ENCODE peak calls at places on chromosomes 7 and 10, in seven cellular contexts. Y is fibroblast of lung; Z is neuronal stem cell; R is SK-N-SH; H is A673; C is GM06990; P is CD8-positive, alpha-beta memory T cell. A is an unnamed sample. For H3K27me3 and H3K36me3, the result is how much of the 10 kb centered on the place peaks cover.

GRCh38 chr10:46265981-46266505 is 20.8 kb upstream of the ANTXRL start:
- DNase-seq in Y (no peak), Z (no peak), R (no peak), H (no peak), C (no peak), P (no peak), A (no peak)

GRCh38 chr10:71661060-71661622 is 58.4 kb downstream of the C10orf105 start:
- DNase-seq in Y (no peak), Z (no peak), R (no peak), H (no peak), C (no peak), P (no peak), A (peak)

GRCh38 chr10:8017276-8017675 is 37.2 kb upstream of the GATA3 start:
- DNase-seq in Y (no peak), Z (no peak), R (no peak), H (no peak), C (no peak), P (no peak), A (peak)

GRCh38 chr7:133207687-133208086 is 45.2 kb upstream of the EXOC4 start:
- DNase-seq in Y (peak), Z (no peak), R (no peak), H (peak), C (no peak), P (no peak), A (peak)

GRCh38 chr10:79127151-79127961 is 58.6 kb downstream of the ZMIZ1 start:
- DNase-seq in Y (peak), Z (no peak), R (no peak), H (peak), C (no peak), P (no peak), A (peak)

GRCh38 chr10:71634531-71635164 is 84.9 kb downstream of the C10orf105 start:
- DNase-seq in Y (no peak), Z (no peak), R (no peak), H (no peak), C (no peak), P (no peak), A (no peak)

GRCh38 chr7:158252081-158252836 is 335.4 kb downstream of the PTPRN2 start:
- DNase-seq in Y (no peak), Z (no peak), R (peak), H (no peak), C (no peak), P (no peak), A (peak)

GRCh38 chr10:83222300-83222699 is 917.0 kb upstream of the GHITM start:
- DNase-seq in Y (no peak), Z (no peak), R (no peak), H (no peak), C (no peak), P (no peak), A (no peak)

GRCh38 chr10:100998183-100998990 is 1.2 kb upstream of the LZTS2 start:
- DNase-seq in Y (peak), Z (no peak), R (peak), H (peak), C (peak), P (peak), A (peak)

GRCh38 chr10:100993986-100994708 is 5.5 kb upstream of the LZTS2 start:
- DNase-seq in Y (peak), Z (no peak), R (peak), H (peak), C (no peak), P (no peak), A (peak)

GRCh38 chr10:100997364-100998182 is 2.0 kb upstream of the LZTS2 start:
- DNase-seq in Y (peak), Z (peak), R (peak), H (peak), C (peak), P (peak), A (peak)

GRCh38 chr10:100996678-100997363 is 2.8 kb upstream of the LZTS2 start:
- DNase-seq in Y (no peak), Z (peak), R (peak), H (peak), C (no peak), P (peak), A (peak)

DNA sequence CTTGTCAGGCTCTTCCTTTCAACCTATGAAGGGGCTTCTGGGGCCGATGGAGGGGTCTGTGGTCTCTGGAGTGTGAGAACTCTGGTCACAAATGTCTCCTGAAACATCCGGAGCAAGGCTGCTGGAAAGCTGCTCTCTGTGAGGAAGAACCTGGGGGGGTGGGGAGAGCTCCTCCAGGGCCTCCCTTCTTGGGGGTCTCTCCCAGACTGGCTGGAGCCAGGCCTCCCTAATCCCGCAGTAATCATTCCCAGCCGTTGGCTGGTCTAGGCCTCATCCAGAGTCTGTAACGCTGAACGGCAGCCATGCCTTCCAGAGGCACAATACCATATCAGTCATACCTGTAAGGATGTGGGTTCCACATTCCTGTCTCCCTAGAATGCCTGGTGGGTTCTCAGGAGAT is 4.4 kb upstream of the LZTS2 start:
- DNase-seq in Y (no peak), Z (no peak), R (no peak), H (peak), C (no peak), P (no peak), A (no peak)
- H3K4me3 ChIP-seq in Y (no peak), Z (no peak), R (no peak), H (no peak), C (no peak), P (no peak), A (no peak)

GRCh38 chr10:100661546-100661945 is 83.8 kb upstream of the PAX2 start:
- DNase-seq in Y (no peak), Z (no peak), R (no peak), H (no peak), C (no peak), P (no peak), A (peak)
- H3K27me3 ChIP-seq in Y (under half), Z (half or more), R (under half), H (half or more), C (under half), P (under half), A (under half)

GRCh38 chr7:12771378-12771877 is 84.0 kb downstream of the ARL4A start:
- DNase-seq in Y (peak), Z (peak), R (no peak), H (peak), C (no peak), P (no peak), A (no peak)

GRCh38 chr7:12772768-12773167 is 85.3 kb downstream of the ARL4A start:
- DNase-seq in Y (no peak), Z (no peak), R (no peak), H (no peak), C (no peak), P (no peak), A (no peak)

DNA sequence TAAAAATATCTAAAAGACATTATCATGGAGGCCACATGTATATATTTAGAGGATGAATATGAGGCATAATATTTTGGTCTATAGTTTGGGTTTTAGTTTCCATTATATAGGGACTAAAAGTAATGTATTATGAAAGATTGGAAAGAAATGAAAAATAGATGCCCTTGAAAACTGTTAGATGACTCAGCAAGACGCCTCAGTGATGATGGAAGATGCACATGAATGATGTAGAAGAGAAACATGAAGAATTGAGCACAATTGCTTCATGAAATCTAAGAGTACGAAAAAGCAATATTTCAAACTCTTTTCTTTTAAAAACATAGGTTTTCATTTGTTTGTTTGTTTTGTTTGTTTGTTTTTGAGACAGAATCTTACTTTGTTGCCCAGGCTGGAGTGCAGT is 89.8 kb downstream of the ARL4A start:
- DNase-seq in Y (no peak), Z (no peak), R (no peak), H (no peak), C (no peak), P (no peak), A (no peak)
- H3K36me3 ChIP-seq in Y (under half), Z (under half), R (under half), H (under half), C (under half), P (under half), A (under half)

GRCh38 chr10:123069271-123069670 is 60.5 kb downstream of the ACADSB start:
- DNase-seq in Y (no peak), Z (peak), R (no peak), H (peak), C (no peak), P (no peak), A (no peak)
- H3K4me3 ChIP-seq in Y (no peak), Z (no peak), R (no peak), H (no peak), C (no peak), P (no peak), A (no peak)

GRCh38 chr10:13201132-13201531 is 33.0 kb downstream of the UCMA start:
- DNase-seq in Y (no peak), Z (no peak), R (no peak), H (no peak), C (no peak), P (no peak), A (no peak)
- H3K27me3 ChIP-seq in Y (under half), Z (under half), R (under half), H (under half), C (under half), P (under half), A (under half)

DNA sequence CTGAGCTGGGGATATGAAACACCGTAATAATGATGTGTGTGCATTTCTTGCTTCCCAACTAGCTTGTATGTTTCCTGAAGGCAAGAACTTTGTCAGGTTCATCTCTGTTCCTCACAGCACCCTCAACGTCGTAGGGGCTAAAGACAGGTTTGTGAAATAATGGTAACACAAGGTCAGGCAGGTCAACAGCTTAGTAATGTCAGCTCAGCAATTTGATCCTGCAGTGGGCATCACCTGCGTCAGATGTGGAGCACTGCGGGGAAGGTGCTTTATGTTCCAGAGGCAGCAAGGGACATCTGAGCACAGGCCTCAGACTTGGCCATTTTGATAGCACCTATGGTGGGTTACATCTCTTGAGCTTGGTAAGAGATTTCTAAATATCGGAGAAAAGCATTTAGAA is 51.8 kb upstream of the BTBD16 start:
- DNase-seq in Y (no peak), Z (no peak), R (no peak), H (no peak), C (no peak), P (no peak), A (no peak)
- H3K36me3 ChIP-seq in Y (under half), Z (half or more), R (under half), H (under half), C (under half), P (under half), A (under half)

GRCh38 chr10:47400786-47401185 is 16.7 kb upstream of the ZNF488 start:
- DNase-seq in Y (no peak), Z (no peak), R (no peak), H (no peak), C (no peak), P (no peak), A (no peak)

GRCh38 chr10:47402681-47403301 is 18.7 kb upstream of the ZNF488 start:
- DNase-seq in Y (peak), Z (peak), R (no peak), H (peak), C (no peak), P (no peak), A (no peak)

GRCh38 chr10:47401874-47402645 is 18.0 kb upstream of the ZNF488 start:
- DNase-seq in Y (no peak), Z (no peak), R (no peak), H (no peak), C (no peak), P (no peak), A (no peak)

GRCh38 chr10:47400251-47400650 is 16.2 kb upstream of the ZNF488 start:
- DNase-seq in Y (no peak), Z (no peak), R (no peak), H (no peak), C (no peak), P (no peak), A (no peak)

DNA sequence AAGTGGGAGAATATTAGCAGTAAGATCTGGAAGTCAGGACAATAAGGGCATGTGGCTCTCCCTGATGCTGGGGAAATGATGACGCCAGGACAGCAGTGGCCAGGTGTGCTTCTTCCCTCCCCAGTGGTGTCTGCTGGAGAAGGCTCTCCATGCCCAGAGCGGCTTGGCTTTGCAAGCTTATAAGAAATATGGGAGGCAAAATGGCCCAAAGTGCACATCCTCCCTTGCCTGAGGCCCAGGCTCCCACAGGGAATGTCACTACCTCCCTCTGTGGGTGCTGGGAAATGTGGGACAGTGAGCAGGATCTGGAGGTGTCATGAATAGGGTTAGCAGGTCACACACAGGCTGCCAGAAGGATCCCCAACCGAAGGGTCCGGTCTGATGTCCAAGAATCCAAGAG is 17.1 kb upstream of the ZNF488 start:
- DNase-seq in Y (no peak), Z (no peak), R (no peak), H (no peak), C (no peak), P (no peak), A (no peak)
- H3K4me3 ChIP-seq in Y (no peak), Z (no peak), R (no peak), H (no peak), C (no peak), P (no peak), A (no peak)

GRCh38 chr7:141409911-141410329 is 141.3 kb upstream of the AGK start:
- DNase-seq in Y (no peak), Z (peak), R (peak), H (no peak), C (no peak), P (no peak), A (peak)

GRCh38 chr7:141410353-141410752 is 140.9 kb upstream of the AGK start:
- DNase-seq in Y (no peak), Z (no peak), R (no peak), H (no peak), C (no peak), P (no peak), A (no peak)

GRCh38 chr7:141408440-141408839 is 142.8 kb upstream of the AGK start:
- DNase-seq in Y (no peak), Z (no peak), R (no peak), H (no peak), C (no peak), P (no peak), A (no peak)

GRCh38 chr7:141409219-141409618 is 142.0 kb upstream of the AGK start:
- DNase-seq in Y (no peak), Z (no peak), R (no peak), H (no peak), C (no peak), P (no peak), A (no peak)

DNA sequence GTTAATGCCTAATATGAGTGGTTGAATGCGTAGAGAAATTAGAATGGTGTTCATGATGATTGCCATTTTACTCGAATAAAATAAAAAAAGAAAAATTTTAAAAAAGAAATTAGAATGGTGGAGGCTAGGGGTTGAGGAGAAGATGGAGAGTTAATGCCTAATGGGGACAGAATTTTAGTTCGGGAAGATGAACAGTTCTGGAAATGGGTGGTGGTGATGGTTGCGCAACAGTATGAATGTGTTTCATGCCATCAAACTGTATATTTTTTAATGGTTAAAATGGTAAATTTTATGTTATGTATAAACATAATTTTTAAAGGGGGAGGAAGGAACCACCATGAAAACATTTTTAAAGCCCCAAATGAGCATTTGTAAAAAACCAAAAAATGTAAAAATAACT is 140.1 kb upstream of the AGK start:
- DNase-seq in Y (no peak), Z (no peak), R (no peak), H (no peak), C (no peak), P (no peak), A (no peak)
- H3K27me3 ChIP-seq in Y (under half), Z (under half), R (under half), H (under half), C (under half), P (under half), A (under half)

GRCh38 chr7:135204876-135205275 is 6.5 kb downstream of the WDR91 start:
- DNase-seq in Y (no peak), Z (no peak), R (no peak), H (no peak), C (no peak), P (no peak), A (no peak)
- H3K36me3 ChIP-seq in Y (under half), Z (under half), R (under half), H (under half), C (under half), P (under half), A (under half)

A was measured in H7.